ENCODE peak calls at places on chromosomes 6 and 20, in four cellular contexts. Z, J, T and E are unnamed samples. For H3K4me1, the result is how much of the 10 kb centered on the place peaks cover.

GRCh38 chr6:125983246-125983945 is 2.9 kb upstream of the TRMT11 start:
- DNase-seq in J (no peak), T (no peak), Z (no peak), E (peak)

GRCh38 chr20:63085087-63085861 is 78.5 kb upstream of the BHLHE23 start:
- DNase-seq in Z (peak), T (no peak), J (no peak), E (peak)

GRCh38 chr20:7207186-7207585 is 439.7 kb downstream of the BMP2 start:
- DNase-seq in T (no peak), J (no peak), Z (no peak), E (no peak)

GRCh38 chr6:107626645-107627044 is 136.7 kb downstream of the SOBP start:
- DNase-seq in T (no peak), Z (no peak), J (no peak), E (no peak)

GRCh38 chr6:151757506-151757955 is 50.0 kb upstream of the ESR1 start:
- DNase-seq in T (peak), Z (no peak), J (no peak), E (peak)

GRCh38 chr20:8837396-8837795 is 231.5 kb upstream of the PLCB4 start:
- DNase-seq in T (no peak), Z (no peak), J (no peak), E (peak)

GRCh38 chr6:109949281-109950065 is 28.6 kb upstream of the GPR6 start:
- DNase-seq in Z (no peak), J (no peak), T (no peak), E (no peak)

GRCh38 chr6:144064402-144064830 is 31.0 kb downstream of the SF3B5 start:
- DNase-seq in T (no peak), Z (peak), J (no peak), E (no peak)

GRCh38 chr6:116247285-116247684 is 6.6 kb downstream of the TSPYL4 start:
- DNase-seq in T (no peak), J (no peak), Z (no peak), E (no peak)

DNA sequence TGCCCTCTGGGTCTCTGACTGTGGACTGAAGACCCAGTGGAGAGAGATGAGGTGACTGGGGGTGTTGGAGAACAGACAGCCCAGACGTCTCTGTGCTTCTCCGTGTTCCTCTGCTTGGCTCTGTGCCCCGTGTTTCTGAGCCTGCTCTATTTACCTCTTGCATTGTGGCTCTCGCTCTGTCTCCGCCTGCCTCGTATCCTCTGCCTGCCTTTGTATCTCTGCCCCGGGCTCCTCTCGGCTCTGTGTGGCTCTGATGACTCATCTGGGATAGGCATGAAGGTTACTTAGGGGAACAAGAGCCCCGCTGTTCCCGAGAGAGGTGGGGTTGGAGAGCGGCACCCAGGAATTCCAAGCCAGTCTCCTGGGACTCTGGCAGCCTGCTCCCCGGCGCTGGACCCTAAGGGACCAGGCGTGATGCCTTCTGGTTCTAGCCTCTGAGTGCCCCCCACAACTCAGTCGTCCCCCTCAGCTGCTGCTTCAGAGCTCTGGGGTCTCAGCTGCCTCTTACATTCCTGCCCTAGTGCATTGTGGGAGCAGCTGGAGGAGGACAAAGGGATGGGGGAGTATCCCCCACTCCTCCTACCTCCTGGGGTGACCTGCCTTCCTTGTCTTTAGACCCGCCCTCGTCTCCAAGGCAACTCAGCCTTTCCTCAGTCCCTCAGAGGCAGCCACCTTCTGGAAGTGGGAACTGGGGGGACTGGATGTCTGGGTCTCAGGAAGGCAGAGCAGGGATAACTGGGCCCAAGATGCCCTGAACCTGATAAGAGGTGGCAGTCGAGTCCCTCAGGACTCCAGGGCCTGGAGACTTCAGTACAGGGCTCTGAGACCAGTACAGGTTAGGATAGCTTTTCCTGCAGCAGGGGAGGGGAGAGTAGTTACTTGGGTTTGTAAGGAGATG is 1.9 kb downstream of the DDR1 start:
- DNase-seq in Z (peak), T (no peak), J (peak), E (peak)
- H2AFZ ChIP-seq in Z (no peak), T (no peak), J (no peak), E (peak)

GRCh38 chr6:142911395-142911794 is 33.6 kb downstream of the HIVEP2 start:
- DNase-seq in T (no peak), J (no peak), Z (no peak), E (no peak)
- H3K4me2 ChIP-seq in T (no peak), J (no peak), Z (no peak), E (no peak)

GRCh38 chr6:52539607-52540006 is 37.3 kb downstream of the TRAM2 start:
- DNase-seq in T (no peak), Z (no peak), J (no peak), E (no peak)
- H3K4me1 ChIP-seq in T (under half), Z (under half), J (half or more), E (half or more)

GRCh38 chr6:159761873-159762680 is at the start of gene ACAT2:
- DNase-seq in Z (peak), T (peak), J (peak), E (peak)
- H2AFZ ChIP-seq in Z (peak), T (peak), J (peak), E (peak)

GRCh38 chr20:1741309-1742048 is 83.9 kb upstream of the SIRPG start:
- DNase-seq in Z (no peak), T (no peak), J (no peak), E (no peak)
- H3K4me2 ChIP-seq in Z (no peak), T (no peak), J (no peak), E (no peak)

DNA sequence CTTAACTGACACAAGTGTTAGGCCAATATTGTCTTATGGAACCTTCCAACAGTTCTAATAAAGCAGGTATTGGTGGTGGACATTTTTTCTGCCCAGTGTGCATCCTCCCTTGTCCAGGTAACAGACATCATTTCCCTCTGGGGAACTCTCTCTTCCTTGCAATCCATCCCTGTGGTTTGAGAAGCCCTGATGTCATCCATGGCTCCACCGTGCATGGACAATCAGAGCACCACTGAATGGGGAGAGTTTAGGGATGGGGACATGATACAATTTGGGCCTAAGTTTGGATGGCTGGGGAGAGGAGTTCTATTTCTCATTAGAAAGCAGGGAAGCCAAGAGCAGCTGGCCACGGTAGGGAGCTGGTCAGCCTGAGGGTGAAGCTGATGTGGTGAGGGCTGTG is 60.2 kb upstream of the ZFP64 start:
- DNase-seq in J (no peak), Z (no peak), T (no peak), E (no peak)
- H3K4me1 ChIP-seq in J (under half), Z (under half), T (under half), E (under half)